ENCODE peak calls at places on chromosomes 3 and 15, in ten cellular contexts. One of them, this sample, is unnamed.

GRCh38 chr3:70871909-70872656 is 559.6 kb upstream of the MDFIC2 start:
- DNase-seq in suprapubic skin: no peak
- DNase-seq in GM23248: peak
- DNase-seq in CD4-positive, alpha-beta memory T cell: no peak
- DNase-seq in endodermal cell: no peak
- DNase-seq in heart left ventricle: no peak
- DNase-seq in OCI-LY7: no peak
- DNase-seq in left ventricle myocardium inferior: no peak
- DNase-seq in substantia nigra: no peak
- DNase-seq in ovary: no peak
- DNase-seq in this sample: no peak

GRCh38 chr3:104909721-104910120 is 457.0 kb upstream of the ALCAM start:
- DNase-seq in CD4-positive, alpha-beta memory T cell: no peak
- DNase-seq in ovary: no peak
- DNase-seq in substantia nigra: no peak
- DNase-seq in OCI-LY7: no peak
- DNase-seq in left ventricle myocardium inferior: no peak
- DNase-seq in heart left ventricle: no peak
- DNase-seq in endodermal cell: no peak
- DNase-seq in GM23248: peak
- DNase-seq in suprapubic skin: no peak
- DNase-seq in this sample: no peak

GRCh38 chr15:31439328-31439727 is 112.7 kb downstream of the KLF13 start:
- DNase-seq in OCI-LY7: peak
- DNase-seq in GM23248: no peak
- DNase-seq in left ventricle myocardium inferior: no peak
- DNase-seq in ovary: no peak
- DNase-seq in suprapubic skin: no peak
- DNase-seq in heart left ventricle: no peak
- DNase-seq in substantia nigra: no peak
- DNase-seq in CD4-positive, alpha-beta memory T cell: no peak
- DNase-seq in endodermal cell: peak
- DNase-seq in this sample: no peak

GRCh38 chr15:85828026-85828597 is 33.4 kb upstream of the KLHL25 start:
- DNase-seq in CD4-positive, alpha-beta memory T cell: no peak
- DNase-seq in GM23248: no peak
- DNase-seq in suprapubic skin: no peak
- DNase-seq in OCI-LY7: no peak
- DNase-seq in left ventricle myocardium inferior: no peak
- DNase-seq in ovary: no peak
- DNase-seq in heart left ventricle: no peak
- DNase-seq in endodermal cell: peak
- DNase-seq in substantia nigra: no peak
- DNase-seq in this sample: no peak

GRCh38 chr15:47507221-47507985 is 209.9 kb upstream of the SEMA6D start:
- DNase-seq in ovary: no peak
- DNase-seq in suprapubic skin: no peak
- DNase-seq in GM23248: no peak
- DNase-seq in heart left ventricle: no peak
- DNase-seq in CD4-positive, alpha-beta memory T cell: no peak
- DNase-seq in endodermal cell: no peak
- DNase-seq in substantia nigra: no peak
- DNase-seq in OCI-LY7: no peak
- DNase-seq in left ventricle myocardium inferior: no peak
- DNase-seq in this sample: no peak

GRCh38 chr3:161474691-161475090 is 21.9 kb upstream of the OTOL1 start:
- DNase-seq in left ventricle myocardium inferior: no peak
- DNase-seq in CD4-positive, alpha-beta memory T cell: no peak
- DNase-seq in GM23248: no peak
- DNase-seq in ovary: no peak
- DNase-seq in substantia nigra: no peak
- DNase-seq in endodermal cell: no peak
- DNase-seq in heart left ventricle: no peak
- DNase-seq in suprapubic skin: no peak
- DNase-seq in OCI-LY7: no peak
- DNase-seq in this sample: no peak

GRCh38 chr15:34616613-34617012 is 33.2 kb upstream of the GOLGA8B start:
- DNase-seq in GM23248: peak
- DNase-seq in left ventricle myocardium inferior: no peak
- DNase-seq in endodermal cell: no peak
- DNase-seq in suprapubic skin: no peak
- DNase-seq in heart left ventricle: peak
- DNase-seq in CD4-positive, alpha-beta memory T cell: no peak
- DNase-seq in ovary: no peak
- DNase-seq in OCI-LY7: no peak
- DNase-seq in substantia nigra: no peak
- DNase-seq in this sample: no peak

GRCh38 chr3:72234394-72234793 is 449.4 kb upstream of the PROK2 start:
- DNase-seq in left ventricle myocardium inferior: no peak
- DNase-seq in GM23248: peak
- DNase-seq in suprapubic skin: no peak
- DNase-seq in heart left ventricle: peak
- DNase-seq in substantia nigra: no peak
- DNase-seq in ovary: peak
- DNase-seq in endodermal cell: peak
- DNase-seq in CD4-positive, alpha-beta memory T cell: no peak
- DNase-seq in OCI-LY7: no peak
- DNase-seq in this sample: no peak

GRCh38 chr15:79099692-79100091 is 9.1 kb upstream of the RASGRF1 start:
- DNase-seq in substantia nigra: no peak
- DNase-seq in ovary: no peak
- DNase-seq in endodermal cell: peak
- DNase-seq in left ventricle myocardium inferior: no peak
- DNase-seq in heart left ventricle: no peak
- DNase-seq in GM23248: peak
- DNase-seq in CD4-positive, alpha-beta memory T cell: no peak
- DNase-seq in OCI-LY7: no peak
- DNase-seq in suprapubic skin: no peak
- DNase-seq in this sample: no peak

GRCh38 chr15:100713163-100713867 is 110.9 kb downstream of the ASB7 start:
- DNase-seq in OCI-LY7: no peak
- DNase-seq in CD4-positive, alpha-beta memory T cell: no peak
- DNase-seq in substantia nigra: no peak
- DNase-seq in GM23248: peak
- DNase-seq in endodermal cell: peak
- DNase-seq in suprapubic skin: no peak
- DNase-seq in heart left ventricle: no peak
- DNase-seq in ovary: no peak
- DNase-seq in left ventricle myocardium inferior: no peak
- DNase-seq in this sample: no peak

DNA sequence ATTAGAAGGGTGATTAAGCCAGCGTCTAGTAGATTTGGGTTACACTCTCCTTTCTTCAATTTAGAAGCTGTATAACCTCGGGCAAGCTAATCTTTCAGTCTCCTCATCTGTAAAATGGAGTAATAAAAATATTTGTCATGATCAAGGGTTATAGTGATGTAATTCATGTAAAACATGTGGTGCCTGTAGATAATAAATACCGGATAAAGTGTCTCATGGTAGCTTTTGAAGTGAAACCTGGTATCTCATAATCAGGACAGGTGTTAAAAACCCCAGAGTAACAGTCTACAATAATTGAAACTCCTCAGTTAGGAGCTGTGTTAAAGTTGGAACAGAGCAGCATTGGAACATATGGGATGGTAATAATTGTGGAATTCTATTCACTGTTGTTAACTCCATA is 919 bp upstream of the KNL1 start:
- DNase-seq in OCI-LY7: no peak
- DNase-seq in GM23248: no peak
- DNase-seq in ovary: no peak
- DNase-seq in substantia nigra: no peak
- DNase-seq in heart left ventricle: no peak
- DNase-seq in CD4-positive, alpha-beta memory T cell: peak
- DNase-seq in left ventricle myocardium inferior: no peak
- DNase-seq in suprapubic skin: no peak
- DNase-seq in endodermal cell: no peak
- DNase-seq in this sample: no peak
- H3K27ac ChIP-seq in OCI-LY7: peak
- H3K27ac ChIP-seq in GM23248: no peak
- H3K27ac ChIP-seq in ovary: no peak
- H3K27ac ChIP-seq in substantia nigra: no peak
- H3K27ac ChIP-seq in heart left ventricle: no peak
- H3K27ac ChIP-seq in CD4-positive, alpha-beta memory T cell: peak
- H3K27ac ChIP-seq in left ventricle myocardium inferior: peak
- H3K27ac ChIP-seq in suprapubic skin: no peak
- H3K27ac ChIP-seq in endodermal cell: no peak
- H3K27ac ChIP-seq in this sample: peak

GRCh38 chr3:54274607-54275006 is 152.3 kb downstream of the CACNA2D3 start:
- DNase-seq in GM23248: no peak
- DNase-seq in substantia nigra: no peak
- DNase-seq in suprapubic skin: no peak
- DNase-seq in CD4-positive, alpha-beta memory T cell: no peak
- DNase-seq in heart left ventricle: no peak
- DNase-seq in left ventricle myocardium inferior: no peak
- DNase-seq in ovary: no peak
- DNase-seq in endodermal cell: no peak
- DNase-seq in OCI-LY7: no peak
- DNase-seq in this sample: no peak

GRCh38 chr3:54271118-54271517 is 148.8 kb downstream of the CACNA2D3 start:
- DNase-seq in left ventricle myocardium inferior: no peak
- DNase-seq in CD4-positive, alpha-beta memory T cell: no peak
- DNase-seq in suprapubic skin: no peak
- DNase-seq in substantia nigra: no peak
- DNase-seq in heart left ventricle: no peak
- DNase-seq in ovary: no peak
- DNase-seq in endodermal cell: no peak
- DNase-seq in GM23248: no peak
- DNase-seq in OCI-LY7: no peak
- DNase-seq in this sample: no peak
- H3K27ac ChIP-seq in left ventricle myocardium inferior: no peak
- H3K27ac ChIP-seq in CD4-positive, alpha-beta memory T cell: no peak
- H3K27ac ChIP-seq in suprapubic skin: no peak
- H3K27ac ChIP-seq in substantia nigra: no peak
- H3K27ac ChIP-seq in heart left ventricle: no peak
- H3K27ac ChIP-seq in ovary: no peak
- H3K27ac ChIP-seq in endodermal cell: no peak
- H3K27ac ChIP-seq in GM23248: no peak
- H3K27ac ChIP-seq in OCI-LY7: no peak
- H3K27ac ChIP-seq in this sample: no peak

GRCh38 chr3:40452057-40452456 is 5.1 kb upstream of the RPL14 start:
- DNase-seq in endodermal cell: no peak
- DNase-seq in substantia nigra: no peak
- DNase-seq in heart left ventricle: no peak
- DNase-seq in suprapubic skin: no peak
- DNase-seq in OCI-LY7: no peak
- DNase-seq in CD4-positive, alpha-beta memory T cell: no peak
- DNase-seq in left ventricle myocardium inferior: no peak
- DNase-seq in ovary: no peak
- DNase-seq in GM23248: no peak
- DNase-seq in this sample: no peak
- H3K27ac ChIP-seq in endodermal cell: no peak
- H3K27ac ChIP-seq in substantia nigra: peak
- H3K27ac ChIP-seq in heart left ventricle: no peak
- H3K27ac ChIP-seq in suprapubic skin: peak
- H3K27ac ChIP-seq in OCI-LY7: no peak
- H3K27ac ChIP-seq in CD4-positive, alpha-beta memory T cell: peak
- H3K27ac ChIP-seq in left ventricle myocardium inferior: peak
- H3K27ac ChIP-seq in ovary: peak
- H3K27ac ChIP-seq in GM23248: no peak
- H3K27ac ChIP-seq in this sample: peak

GRCh38 chr3:181487236-181487978 is 224.3 kb upstream of the SOX2 start:
- DNase-seq in heart left ventricle: no peak
- DNase-seq in suprapubic skin: no peak
- DNase-seq in CD4-positive, alpha-beta memory T cell: no peak
- DNase-seq in GM23248: no peak
- DNase-seq in substantia nigra: no peak
- DNase-seq in ovary: no peak
- DNase-seq in endodermal cell: no peak
- DNase-seq in left ventricle myocardium inferior: no peak
- DNase-seq in OCI-LY7: peak
- DNase-seq in this sample: peak
- H3K27ac ChIP-seq in heart left ventricle: no peak
- H3K27ac ChIP-seq in suprapubic skin: no peak
- H3K27ac ChIP-seq in CD4-positive, alpha-beta memory T cell: no peak
- H3K27ac ChIP-seq in GM23248: no peak
- H3K27ac ChIP-seq in substantia nigra: peak
- H3K27ac ChIP-seq in ovary: no peak
- H3K27ac ChIP-seq in endodermal cell: no peak
- H3K27ac ChIP-seq in left ventricle myocardium inferior: no peak
- H3K27ac ChIP-seq in OCI-LY7: peak
- H3K27ac ChIP-seq in this sample: no peak

GRCh38 chr15:45203182-45203581 is 15.4 kb upstream of the SHF start:
- DNase-seq in endodermal cell: no peak
- DNase-seq in substantia nigra: no peak
- DNase-seq in GM23248: no peak
- DNase-seq in heart left ventricle: peak
- DNase-seq in OCI-LY7: no peak
- DNase-seq in CD4-positive, alpha-beta memory T cell: no peak
- DNase-seq in left ventricle myocardium inferior: no peak
- DNase-seq in ovary: no peak
- DNase-seq in suprapubic skin: no peak
- DNase-seq in this sample: no peak

GRCh38 chr15:45199136-45199810 is 11.5 kb upstream of the SHF start:
- DNase-seq in heart left ventricle: no peak
- DNase-seq in GM23248: peak
- DNase-seq in suprapubic skin: no peak
- DNase-seq in OCI-LY7: peak
- DNase-seq in endodermal cell: peak
- DNase-seq in ovary: peak
- DNase-seq in CD4-positive, alpha-beta memory T cell: peak
- DNase-seq in left ventricle myocardium inferior: no peak
- DNase-seq in substantia nigra: no peak
- DNase-seq in this sample: no peak

GRCh38 chr15:45200001-45200798 is 12.4 kb upstream of the SHF start:
- DNase-seq in ovary: peak
- DNase-seq in OCI-LY7: peak
- DNase-seq in GM23248: peak
- DNase-seq in endodermal cell: peak
- DNase-seq in substantia nigra: peak
- DNase-seq in heart left ventricle: peak
- DNase-seq in suprapubic skin: peak
- DNase-seq in left ventricle myocardium inferior: peak
- DNase-seq in CD4-positive, alpha-beta memory T cell: peak
- DNase-seq in this sample: peak

GRCh38 chr15:45200799-45201556 is 13.2 kb upstream of the SHF start:
- DNase-seq in GM23248: peak
- DNase-seq in suprapubic skin: peak
- DNase-seq in endodermal cell: peak
- DNase-seq in heart left ventricle: peak
- DNase-seq in left ventricle myocardium inferior: peak
- DNase-seq in substantia nigra: peak
- DNase-seq in CD4-positive, alpha-beta memory T cell: peak
- DNase-seq in ovary: peak
- DNase-seq in OCI-LY7: peak
- DNase-seq in this sample: peak

DNA sequence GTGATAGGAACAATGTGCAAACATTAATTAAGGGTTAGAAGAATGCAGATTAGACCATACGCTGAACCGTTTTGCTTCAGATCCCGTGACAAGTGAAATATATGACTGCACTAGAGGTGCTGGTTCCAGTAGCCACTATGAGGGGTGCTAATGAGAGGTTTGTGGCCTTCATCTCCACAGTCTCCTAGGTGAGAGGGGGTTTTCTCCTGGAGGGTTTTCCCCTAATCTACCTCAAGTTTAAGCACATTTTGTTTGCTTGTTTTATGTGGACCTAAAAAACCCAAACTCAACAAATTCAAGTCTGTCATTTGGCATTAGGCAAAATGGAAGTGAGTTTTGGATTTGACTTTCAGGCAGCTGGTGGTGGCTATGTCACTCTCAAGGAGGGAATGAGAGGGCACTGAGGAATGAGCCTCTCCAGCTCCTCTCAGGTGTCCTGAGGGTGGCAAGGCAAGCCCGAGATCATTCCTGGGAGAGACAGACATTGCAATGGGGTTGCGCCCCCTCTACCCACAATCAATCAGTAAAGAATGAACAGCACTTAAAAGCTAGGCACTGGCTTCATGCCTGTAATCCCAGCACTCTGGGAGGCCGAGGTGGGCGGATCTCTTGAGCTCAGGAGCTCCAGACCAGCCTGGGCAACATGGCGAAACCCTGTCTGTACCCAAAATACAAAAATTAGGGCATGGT is 13.9 kb upstream of the SHF start:
- DNase-seq in OCI-LY7: no peak
- DNase-seq in ovary: no peak
- DNase-seq in substantia nigra: no peak
- DNase-seq in suprapubic skin: no peak
- DNase-seq in endodermal cell: peak
- DNase-seq in heart left ventricle: no peak
- DNase-seq in GM23248: peak
- DNase-seq in left ventricle myocardium inferior: no peak
- DNase-seq in CD4-positive, alpha-beta memory T cell: no peak
- DNase-seq in this sample: no peak
- H3K27ac ChIP-seq in OCI-LY7: peak
- H3K27ac ChIP-seq in ovary: peak
- H3K27ac ChIP-seq in substantia nigra: peak
- H3K27ac ChIP-seq in suprapubic skin: peak
- H3K27ac ChIP-seq in endodermal cell: no peak
- H3K27ac ChIP-seq in heart left ventricle: no peak
- H3K27ac ChIP-seq in GM23248: peak
- H3K27ac ChIP-seq in left ventricle myocardium inferior: peak
- H3K27ac ChIP-seq in CD4-positive, alpha-beta memory T cell: peak
- H3K27ac ChIP-seq in this sample: no peak

This sample was measured in stomach.